ENCODE peak calls at places on chromosomes 2 and 18, in ten cellular contexts. E is A549, Y is heart left ventricle, N is ovary, O is fibroblast of lung, R is foreskin fibroblast, J is left ventricle myocardium inferior, V is K562, K is fibroblast of pulmonary artery, M is neural progenitor cell. A is an unnamed sample.

GRCh38 chr2:237682901-237683670 is 55.7 kb downstream of the LRRFIP1 start:
- DNase-seq in E (no peak), V (no peak), R (no peak), N (no peak), O (no peak), J (no peak), Y (no peak), M (no peak), K (no peak), A (no peak)

GRCh38 chr2:164205347-164205746 is 415.9 kb downstream of the GRB14 start:
- DNase-seq in O (peak), V (no peak), R (peak), E (peak), N (no peak), Y (no peak), M (no peak), J (no peak), K (peak), A (peak)

GRCh38 chr2:201116115-201116958 is at the start of gene CFLAR:
- DNase-seq in E (peak), K (peak), M (peak), O (peak), R (peak), Y (peak), J (peak), N (peak), V (peak), A (peak)

GRCh38 chr2:144946263-144946662 is 426.3 kb upstream of the ZEB2 start:
- DNase-seq in E (no peak), J (no peak), M (no peak), R (peak), Y (no peak), O (no peak), K (no peak), N (no peak), V (no peak), A (peak)

GRCh38 chr2:185633621-185634020 is 105.0 kb upstream of the FSIP2 start:
- DNase-seq in J (no peak), V (no peak), R (no peak), Y (no peak), M (peak), O (no peak), K (no peak), N (no peak), E (no peak), A (no peak)

GRCh38 chr18:60870261-60870966 is 462.8 kb upstream of the CDH20 start:
- DNase-seq in M (no peak), E (no peak), R (no peak), V (no peak), K (no peak), Y (no peak), O (no peak), J (no peak), N (no peak), A (no peak)

GRCh38 chr2:36780231-36780808 is 83.8 kb downstream of the VIT start:
- DNase-seq in K (peak), M (peak), E (peak), J (no peak), V (peak), N (no peak), O (peak), Y (no peak), R (peak), A (peak)

GRCh38 chr18:24271381-24272331 is 126.0 kb downstream of the OSBPL1A start:
- DNase-seq in R (peak), Y (peak), J (peak), N (peak), O (peak), K (peak), E (peak), V (no peak), M (peak), A (peak)

GRCh38 chr2:79210274-79210917 is 50.8 kb upstream of the REG3A start:
- DNase-seq in J (no peak), V (no peak), K (no peak), Y (no peak), E (no peak), M (no peak), O (no peak), N (no peak), R (no peak), A (no peak)

GRCh38 chr18:44759925-44760342 is 79.2 kb downstream of the SETBP1 start:
- DNase-seq in J (no peak), M (no peak), Y (no peak), O (no peak), R (no peak), K (no peak), N (no peak), V (no peak), E (no peak), A (no peak)

DNA sequence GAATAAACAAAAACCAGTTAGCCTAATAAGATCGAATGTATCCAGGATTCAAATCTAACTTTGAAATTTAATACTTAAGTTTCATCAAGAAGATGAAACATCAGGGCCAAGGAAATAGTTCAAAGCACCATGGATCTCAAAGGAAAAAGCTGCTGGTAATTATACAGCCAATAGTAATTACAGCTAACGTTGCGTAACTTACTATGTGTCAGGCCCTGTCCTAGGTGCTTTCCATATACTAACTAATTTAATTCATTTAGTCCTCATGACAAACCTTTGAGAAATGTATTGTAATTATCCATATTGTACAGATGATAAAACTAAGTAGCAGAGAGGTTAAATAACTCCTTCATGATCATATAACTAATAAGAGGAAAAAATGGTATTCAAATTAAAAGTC is 598.6 kb downstream of the NYAP2 start:
- DNase-seq in R (no peak), N (no peak), K (no peak), E (no peak), V (no peak), M (no peak), Y (no peak), J (no peak), O (no peak), A (no peak)
- H3K4me3 ChIP-seq in R (no peak), N (no peak), K (no peak), E (no peak), V (no peak), M (no peak), Y (no peak), J (no peak), O (no peak), A (no peak)

DNA sequence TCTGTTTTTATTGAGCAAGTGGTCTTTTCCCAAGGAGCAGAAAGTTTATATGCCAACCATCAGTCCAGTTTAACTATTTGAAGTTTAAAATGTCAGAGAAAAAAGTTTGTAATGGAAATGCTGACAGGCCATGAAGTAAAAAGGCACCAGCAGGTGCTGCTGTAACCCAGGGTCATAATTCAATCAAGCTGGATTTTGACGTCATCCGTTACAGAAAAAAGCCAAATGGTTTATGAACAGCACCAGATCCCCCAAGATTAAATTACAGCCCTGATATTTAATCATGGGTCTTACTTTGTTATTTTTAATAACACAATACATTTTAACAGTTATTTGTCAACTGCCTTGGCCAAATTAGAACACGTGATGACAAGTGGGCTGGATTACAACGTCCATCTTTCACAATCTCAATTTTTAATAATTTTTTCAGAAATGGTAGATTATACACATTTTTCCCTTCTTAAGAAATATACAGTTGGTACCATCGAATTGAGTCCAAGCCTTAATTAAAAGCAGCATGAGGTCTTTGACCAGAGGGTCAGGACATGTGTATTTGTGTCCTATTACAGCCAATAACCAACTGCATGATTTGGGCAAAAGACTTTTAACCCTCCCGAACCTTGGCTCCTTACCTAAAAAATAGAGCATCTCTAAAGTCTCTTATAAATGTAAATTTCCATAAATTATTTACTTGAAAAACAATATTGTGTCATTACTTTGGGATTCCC is 10.0 kb downstream of the TCF4 start:
- DNase-seq in E (peak), O (no peak), M (no peak), J (no peak), Y (no peak), R (no peak), K (no peak), V (no peak), N (no peak), A (no peak)
- TF ChIP-seq CTCF in E (peak), O (no peak), M (peak), J (no peak), Y (no peak), R (no peak), K (no peak), V (peak), N (no peak), A (no peak)

GRCh38 chr2:176099159-176099736 is 347 bp upstream of the HOXD12 start:
- DNase-seq in E (no peak), K (no peak), O (no peak), V (no peak), N (no peak), M (no peak), J (no peak), R (no peak), Y (no peak), A (no peak)

GRCh38 chr2:176096986-176097819 is 2.4 kb upstream of the HOXD12 start:
- DNase-seq in K (peak), R (peak), M (peak), O (peak), Y (peak), N (peak), J (peak), E (peak), V (peak), A (peak)

GRCh38 chr2:176097820-176098365 is 1.7 kb upstream of the HOXD12 start:
- DNase-seq in N (no peak), O (no peak), M (no peak), V (no peak), Y (no peak), E (no peak), J (no peak), R (no peak), K (no peak), A (no peak)

GRCh38 chr2:176099737-176100546 is at the start of gene HOXD12:
- DNase-seq in R (no peak), V (no peak), Y (no peak), E (no peak), O (no peak), M (no peak), J (no peak), N (no peak), K (no peak), A (no peak)

DNA sequence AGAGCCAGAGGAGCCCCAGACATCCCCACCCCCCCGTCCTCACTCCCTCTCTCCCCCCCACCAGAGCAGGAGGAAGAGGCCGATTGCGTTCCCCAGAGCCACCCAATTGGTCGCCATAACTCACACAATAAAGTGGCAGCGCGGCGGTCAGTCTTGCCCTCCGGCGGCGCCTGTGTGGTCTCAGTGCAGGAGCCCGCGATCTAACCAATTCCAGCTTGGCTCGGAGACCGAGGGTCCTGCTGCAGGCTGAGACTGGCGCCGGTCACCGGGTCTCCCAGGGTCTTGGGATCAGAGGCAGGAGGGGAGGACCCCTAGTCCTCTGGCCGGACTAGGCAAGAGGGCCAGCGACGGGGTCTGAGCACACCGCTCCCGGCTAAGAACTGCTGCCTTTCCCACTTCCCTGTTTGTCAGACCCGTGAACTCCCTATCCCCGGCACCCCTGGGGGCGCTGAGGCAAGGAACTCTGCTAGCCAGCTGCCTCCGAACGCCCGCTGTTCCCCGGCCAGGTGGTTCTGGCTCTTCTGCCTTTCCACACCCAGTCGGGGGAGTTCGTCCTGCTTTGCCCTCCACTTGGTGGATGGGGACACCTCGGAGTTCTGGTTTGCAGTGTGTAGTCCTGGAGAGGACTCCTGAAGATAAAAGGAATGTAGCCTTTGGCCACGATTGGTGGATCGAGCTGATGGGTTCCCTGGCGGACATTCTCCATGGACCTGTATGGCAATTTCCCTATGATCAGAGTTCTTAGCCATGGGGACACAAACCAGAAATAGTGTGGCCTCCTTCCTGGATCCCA is 1.0 kb upstream of the HOXD12 start:
- DNase-seq in N (no peak), V (no peak), O (no peak), J (no peak), Y (no peak), K (no peak), R (no peak), M (no peak), E (no peak), A (no peak)
- H3K4me3 ChIP-seq in N (no peak), V (no peak), O (no peak), J (no peak), Y (no peak), K (no peak), R (peak), M (no peak), E (peak), A (no peak)

DNA sequence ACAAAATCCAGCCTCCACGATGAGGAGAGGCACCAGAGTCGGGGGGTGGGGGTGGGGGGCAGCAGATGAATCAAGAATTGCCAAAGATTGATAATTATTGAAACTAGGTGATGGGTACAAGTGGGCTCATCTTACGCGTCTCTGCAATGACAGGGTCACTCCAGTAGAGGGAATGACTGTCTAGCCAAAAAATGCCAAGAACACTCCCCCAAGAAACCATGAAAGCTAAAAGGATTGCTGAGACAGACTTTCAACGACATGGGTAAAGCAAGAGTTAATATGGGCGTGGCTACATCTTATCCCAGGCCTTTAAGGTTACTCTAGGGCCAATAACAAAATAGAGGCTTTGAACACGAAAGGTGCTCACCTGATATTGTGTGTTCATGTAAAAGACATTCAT is 86.5 kb downstream of the STK39 start:
- DNase-seq in R (no peak), E (peak), V (peak), K (no peak), O (no peak), N (no peak), J (no peak), Y (no peak), M (peak), A (no peak)
- TF ChIP-seq CTCF in R (no peak), E (peak), V (peak), K (peak), O (peak), N (no peak), J (peak), Y (no peak), M (peak), A (peak)

GRCh38 chr2:26509141-26509540 is 31.2 kb upstream of the OTOF start:
- DNase-seq in O (no peak), Y (no peak), J (no peak), V (no peak), M (no peak), R (no peak), N (no peak), K (no peak), E (no peak), A (no peak)

GRCh38 chr2:26506279-26506678 is 28.4 kb upstream of the OTOF start:
- DNase-seq in J (no peak), K (no peak), E (no peak), N (no peak), R (no peak), M (no peak), V (no peak), O (no peak), Y (no peak), A (no peak)

GRCh38 chr2:26500406-26500805 is 22.5 kb upstream of the OTOF start:
- DNase-seq in Y (no peak), V (no peak), N (no peak), O (no peak), E (no peak), R (no peak), M (no peak), K (no peak), J (no peak), A (no peak)

GRCh38 chr2:26503238-26503880 is 25.4 kb upstream of the OTOF start:
- DNase-seq in M (peak), N (peak), E (peak), R (peak), V (peak), Y (peak), O (peak), K (peak), J (peak), A (peak)

DNA sequence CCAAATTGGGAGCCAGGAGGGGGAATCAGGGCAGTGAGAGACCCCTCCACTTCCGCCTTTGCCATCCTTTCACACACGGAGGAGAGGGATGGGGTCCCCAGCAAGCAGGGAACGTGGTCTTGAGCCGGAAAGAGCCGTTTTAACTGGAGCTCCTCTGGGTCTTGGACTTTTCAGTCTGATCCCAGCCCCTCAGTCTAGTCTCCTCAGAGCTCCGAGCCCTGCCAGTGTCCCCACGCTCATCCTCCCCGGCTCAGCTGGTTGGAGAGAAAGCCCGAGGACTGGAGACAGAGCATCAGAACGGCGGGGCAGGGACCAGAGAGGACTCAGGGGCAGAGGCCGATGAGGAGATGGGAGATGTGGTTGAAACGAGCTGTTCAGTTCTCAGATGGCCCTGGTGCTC is 26.1 kb upstream of the OTOF start:
- DNase-seq in V (no peak), N (no peak), M (no peak), Y (peak), O (no peak), J (no peak), K (no peak), R (no peak), E (no peak), A (no peak)
- H3K4me3 ChIP-seq in V (peak), N (no peak), M (peak), Y (no peak), O (no peak), J (peak), K (no peak), R (no peak), E (peak), A (no peak)

DNA sequence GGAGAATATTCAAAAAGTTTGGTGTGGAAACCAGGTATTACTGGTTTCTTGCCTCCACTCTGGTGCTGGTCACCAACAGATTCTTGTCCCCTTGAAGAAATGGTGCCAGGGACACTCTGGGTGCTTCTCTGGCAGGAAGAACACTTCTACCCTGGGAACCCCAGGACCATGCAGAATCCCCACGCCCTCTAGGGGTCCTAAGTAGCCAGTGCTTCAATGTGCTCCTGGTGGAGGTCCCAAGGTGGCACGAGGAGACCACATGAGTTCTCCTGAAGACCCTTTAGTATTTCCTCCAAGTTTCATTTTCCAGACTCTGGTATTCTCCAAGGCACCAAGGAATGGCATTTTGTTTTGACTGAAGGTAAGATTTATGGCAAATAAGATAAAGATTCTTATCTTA is 380.6 kb downstream of the TSN start:
- DNase-seq in Y (no peak), E (peak), K (peak), J (no peak), V (peak), R (no peak), O (peak), M (peak), N (no peak), A (peak)
- TF ChIP-seq CTCF in Y (no peak), E (peak), K (peak), J (peak), V (peak), R (peak), O (no peak), M (peak), N (no peak), A (peak)

DNA sequence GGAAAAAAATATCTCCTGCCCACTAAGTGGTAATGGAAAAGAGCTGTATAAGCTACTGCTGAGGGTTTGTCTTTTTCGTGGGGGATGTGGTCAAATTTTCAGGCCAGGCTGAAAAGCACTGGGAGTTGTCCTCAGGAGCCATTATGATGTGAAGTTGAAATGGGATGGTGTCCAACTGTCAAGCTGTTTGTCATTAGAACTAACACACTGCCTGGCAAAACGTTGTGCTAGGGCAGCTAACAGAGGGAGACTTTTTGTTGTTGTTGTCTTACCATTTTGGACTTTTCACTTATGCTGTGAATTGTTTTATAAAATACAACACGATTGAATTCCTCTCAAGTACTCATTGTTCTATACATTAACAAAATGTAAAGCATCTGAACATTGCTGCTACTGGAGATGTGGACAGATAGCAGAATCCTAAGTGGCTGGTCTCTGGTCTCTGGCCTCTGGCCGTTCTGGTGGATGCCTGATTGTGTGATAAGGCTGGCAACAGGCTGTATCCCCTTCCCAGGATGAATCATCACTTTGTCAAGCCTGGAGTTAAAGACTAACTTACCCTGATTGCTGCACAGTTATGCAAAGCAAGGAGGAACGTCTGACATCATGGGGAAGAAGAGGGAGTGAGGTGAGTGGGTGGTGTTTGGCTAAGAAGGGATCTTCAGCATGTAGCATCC is 2.3 kb downstream of the MYO1B start:
- DNase-seq in K (peak), E (peak), R (peak), J (no peak), Y (peak), M (no peak), V (no peak), O (peak), N (no peak), A (peak)
- H3K4me3 ChIP-seq in K (peak), E (peak), R (peak), J (peak), Y (peak), M (no peak), V (no peak), O (peak), N (no peak), A (no peak)

GRCh38 chr2:136117391-136117841 is 533 bp downstream of the CXCR4 start:
- DNase-seq in J (peak), Y (peak), E (peak), V (peak), N (no peak), R (peak), K (peak), O (peak), M (peak), A (peak)
- TF ChIP-seq CTCF in J (no peak), Y (no peak), E (no peak), V (no peak), N (no peak), R (no peak), K (no peak), O (no peak), M (peak), A (no peak)